ENCODE peak calls at places on chromosomes 12 and 14, in six cellular contexts. R is mesendoderm; G is HFF-Myc; Q is stimulated activated CD4-positive, alpha-beta T cell treated with anti-CD3 and anti-CD28 coated beads, Interleukin-12 subunit alpha, Interleukin-12 subunit beta, amount 100 ng/mL, for 4 hours; M is HL-60; S is mesothelial cell of epicardium. N is an unnamed sample.

GRCh38 chr12:9149372-9149771 is 33.7 kb upstream of the A2M start:
- DNase-seq in Q (no peak), S (no peak), G (no peak), M (no peak), R (peak), N (no peak)

GRCh38 chr12:75724913-75725312 is 213.5 kb upstream of the KRR1 start:
- DNase-seq in R (no peak), G (peak), Q (no peak), S (no peak), M (no peak), N (no peak)

GRCh38 chr12:58916891-58917570 is 3.3 kb downstream of the LRIG3 start:
- DNase-seq in M (no peak), G (no peak), S (no peak), R (peak), Q (no peak), N (no peak)

GRCh38 chr12:31323466-31324115 is 2.4 kb downstream of the SINHCAF start:
- DNase-seq in S (no peak), M (no peak), R (peak), Q (peak), G (no peak), N (no peak)

GRCh38 chr12:113473942-113474341 is 2.3 kb upstream of the LHX5 start:
- DNase-seq in M (no peak), G (no peak), Q (no peak), S (no peak), R (peak), N (no peak)

GRCh38 chr12:52320784-52321400 is at the start of gene KRT83:
- DNase-seq in S (peak), R (no peak), G (no peak), M (no peak), Q (no peak), N (no peak)

GRCh38 chr12:27667540-27667939 is 28.7 kb upstream of the REP15 start:
- DNase-seq in M (no peak), R (no peak), G (no peak), S (no peak), Q (no peak), N (no peak)

GRCh38 chr12:114480309-114481199 is 74.6 kb upstream of the TBX5 start:
- DNase-seq in M (no peak), R (peak), Q (no peak), S (no peak), G (no peak), N (no peak)

GRCh38 chr14:99035268-99035667 is 236.7 kb downstream of the BCL11B start:
- DNase-seq in Q (no peak), M (peak), G (peak), S (no peak), R (peak), N (peak)

GRCh38 chr12:125289965-125290364 is 224.7 kb downstream of the AACS start:
- DNase-seq in M (no peak), S (no peak), Q (no peak), G (no peak), R (no peak), N (no peak)

GRCh38 chr12:98188649-98189048 is 326.7 kb upstream of the TMPO start:
- DNase-seq in M (peak), R (no peak), G (no peak), S (no peak), Q (no peak), N (no peak)

GRCh38 chr14:67674139-67674479 is 323 bp downstream of the VTI1B start:
- DNase-seq in S (peak), R (peak), Q (peak), G (no peak), M (no peak), N (peak)

GRCh38 chr12:124609041-124609984 is 41.9 kb upstream of the NCOR2 start:
- DNase-seq in R (peak), Q (peak), G (no peak), M (peak), S (peak), N (no peak)

GRCh38 chr12:124369055-124369900 is 74.4 kb downstream of the RFLNA start:
- DNase-seq in M (no peak), G (no peak), Q (no peak), S (no peak), R (no peak), N (peak)

GRCh38 chr14:80584638-80585505 is 356.7 kb downstream of the CEP128 start:
- DNase-seq in R (peak), M (no peak), G (peak), Q (no peak), S (no peak), N (no peak)

GRCh38 chr14:64208261-64208660 is 85.9 kb downstream of the ESR2 start:
- DNase-seq in Q (no peak), R (no peak), G (no peak), S (no peak), M (no peak), N (no peak)

GRCh38 chr14:90799420-90799819 is 16.8 kb downstream of the TTC7B start:
- DNase-seq in Q (no peak), R (no peak), M (no peak), G (no peak), S (no peak), N (no peak)

GRCh38 chr14:50379563-50379962 is 17.1 kb downstream of the CDKL1 start:
- DNase-seq in R (no peak), Q (no peak), G (no peak), M (no peak), S (no peak), N (no peak)

GRCh38 chr14:59213368-59214315 is 25.2 kb downstream of the DAAM1 start:
- DNase-seq in R (no peak), Q (no peak), M (no peak), S (no peak), G (no peak), N (no peak)

GRCh38 chr12:66447643-66448042 is 145.3 kb downstream of the HELB start:
- DNase-seq in S (no peak), R (no peak), Q (no peak), G (no peak), M (no peak), N (no peak)

GRCh38 chr12:112716099-112717093 is 75.2 kb upstream of the RPH3A start:
- DNase-seq in S (no peak), G (no peak), Q (no peak), R (peak), M (no peak), N (peak)

GRCh38 chr14:77043177-77043983 is 14.9 kb upstream of the IRF2BPL start:
- DNase-seq in G (no peak), Q (no peak), S (no peak), R (no peak), M (peak), N (peak)

GRCh38 chr14:100604709-100605108 is 17.5 kb upstream of the BEGAIN start:
- DNase-seq in S (no peak), M (no peak), G (no peak), Q (no peak), R (no peak), N (no peak)

N was measured in head of caudate nucleus.